ENCODE peak calls at places on chromosome 4, in seven cellular contexts. E is amygdala; B is activated T-cell treated with anti-CD3 and anti-CD28 coated beads, Interleukin-2, amount 50 U/mL, for 1 hour; V is SK-MEL-5; K is EH; F is activated naive CD8-positive, alpha-beta T cell treated with anti-CD3 and anti-CD28 coated beads, Interleukin-2, amount 50 U/mL, for 24 hours; Q is amniotic stem cell. M is an unnamed sample.

GRCh38 chr4:22969314-22969896 is 276.7 kb downstream of the GBA3 start:
- DNase-seq in V (no peak), E (no peak), F (no peak), B (no peak), Q (no peak), K (peak; percentile 67), M (peak; percentile 4)

GRCh38 chr4:150960079-150960478 is 55.0 kb downstream of the LRBA start:
- DNase-seq in B (no peak), K (peak; percentile 48), V (peak; percentile 65), Q (no peak), F (no peak), E (no peak), M (peak; percentile 37)

GRCh38 chr4:186297013-186297645 is 31.1 kb downstream of the F11 start:
- DNase-seq in B (no peak), K (peak; percentile 58), F (no peak), E (no peak), Q (peak; percentile 23), V (peak; percentile 67), M (peak; percentile 70)

GRCh38 chr4:139835006-139835405 is 169.4 kb downstream of the MGST2 start:
- DNase-seq in Q (no peak), E (no peak), V (peak; percentile 48), F (no peak), B (no peak), K (no peak), M (peak; percentile 6)

GRCh38 chr4:153409924-153410501 is 56.1 kb upstream of the TMEM131L start:
- DNase-seq in F (no peak), K (no peak), V (no peak), E (no peak), Q (no peak), B (no peak), M (peak; percentile 16)

GRCh38 chr4:97123573-97123972 is 1019.7 kb downstream of the STPG2 start:
- DNase-seq in E (no peak), Q (no peak), F (no peak), B (no peak), V (no peak), K (no peak), M (no peak)

GRCh38 chr4:41887821-41888699 is 47.2 kb upstream of the TMEM33 start:
- DNase-seq in B (no peak), F (peak; percentile 41), Q (peak; percentile 19), V (peak; percentile 55), K (peak; percentile 54), E (peak; percentile 9), M (peak; percentile 64)

GRCh38 chr4:147423229-147423628 is 57.7 kb upstream of the EDNRA start:
- DNase-seq in F (no peak), V (no peak), B (no peak), K (peak; percentile 12), Q (no peak), E (no peak), M (no peak)

GRCh38 chr4:94813221-94813620 is 55.5 kb downstream of the BMPR1B start:
- DNase-seq in F (no peak), V (no peak), Q (no peak), K (no peak), E (no peak), B (no peak), M (no peak)

GRCh38 chr4:101818362-101818761 is 27.8 kb downstream of the BANK1 start:
- DNase-seq in B (no peak), F (no peak), V (no peak), E (no peak), Q (peak; percentile 2), K (peak; percentile 74), M (peak; percentile 6)

GRCh38 chr4:7105261-7105660 is 37.4 kb upstream of the GRPEL1 start:
- DNase-seq in V (no peak), K (no peak), F (no peak), B (no peak), E (no peak), Q (no peak), M (peak; percentile 7)

GRCh38 chr4:186727977-186728519 is 4.4 kb upstream of the FAT1 start:
- DNase-seq in E (no peak), B (no peak), Q (no peak), K (peak; percentile 73), F (no peak), V (peak; percentile 15), M (no peak)

GRCh38 chr4:159904906-159905305 is 802.0 kb downstream of the RAPGEF2 start:
- DNase-seq in B (no peak), K (no peak), F (no peak), V (no peak), E (no peak), Q (no peak), M (no peak)

GRCh38 chr4:172142331-172142738 is 329.1 kb downstream of the GALNTL6 start:
- DNase-seq in V (no peak), F (no peak), Q (peak; percentile 14), K (peak; percentile 87), E (no peak), B (no peak), M (peak; percentile 22)

GRCh38 chr4:70945046-70945445 is 42.9 kb downstream of the MOB1B start:
- DNase-seq in K (peak; percentile 26), V (no peak), E (no peak), F (no peak), Q (no peak), B (no peak), M (peak; percentile 36)

GRCh38 chr4:101171747-101172146 is 175.6 kb downstream of the PPP3CA start:
- DNase-seq in B (no peak), Q (no peak), V (no peak), E (no peak), F (no peak), K (peak; percentile 71), M (peak; percentile 68)

GRCh38 chr4:212438-213174 is 88.3 kb downstream of the ZNF718 start:
- DNase-seq in B (no peak), F (no peak), K (peak; percentile 41), V (no peak), E (peak; percentile 62), Q (peak; percentile 17), M (peak; percentile 71)

GRCh38 chr4:24470681-24471622 is 113.4 kb downstream of the DHX15 start:
- DNase-seq in B (peak; percentile 33), K (peak; percentile 37), F (peak; percentile 24), V (no peak), Q (peak; percentile 17), E (peak; percentile 27), M (peak; percentile 43)

GRCh38 chr4:182286035-182286434 is 42.8 kb downstream of the TENM3 start:
- DNase-seq in Q (peak; percentile 17), E (no peak), V (no peak), K (peak; percentile 61), B (no peak), F (no peak), M (peak; percentile 54)

GRCh38 chr4:171308661-171309060 is 504.5 kb upstream of the GALNTL6 start:
- DNase-seq in K (no peak), V (no peak), F (no peak), B (no peak), Q (no peak), E (no peak), M (no peak)

GRCh38 chr4:76791479-76791878 is 106.5 kb downstream of the SOWAHB start:
- DNase-seq in E (no peak), B (no peak), F (no peak), Q (no peak), V (no peak), K (no peak), M (no peak)

GRCh38 chr4:122591196-122591595 is 29.7 kb downstream of the IL21 start:
- DNase-seq in K (peak; percentile 11), Q (no peak), V (no peak), B (no peak), F (no peak), E (no peak), M (peak; percentile 28)

GRCh38 chr4:177367336-177367735 is 57.7 kb downstream of the NEIL3 start:
- DNase-seq in F (no peak), V (peak; percentile 35), B (no peak), E (no peak), K (peak; percentile 43), Q (no peak), M (peak; percentile 52)

GRCh38 chr4:24236532-24236931 is 346.7 kb upstream of the PPARGC1A start:
- DNase-seq in E (no peak), B (no peak), F (no peak), Q (no peak), V (no peak), K (no peak), M (peak; percentile 34)

GRCh38 chr4:120918788-120919187 is 3.7 kb downstream of the PRDM5 start:
- DNase-seq in Q (no peak), F (no peak), E (no peak), B (no peak), K (peak; percentile 15), V (no peak), M (peak; percentile 19)

GRCh38 chr4:48777739-48778138 is 2.3 kb downstream of the FRYL start:
- DNase-seq in V (no peak), F (no peak), E (no peak), K (no peak), B (no peak), Q (no peak), M (no peak)

GRCh38 chr4:40718571-40718970 is 31.2 kb upstream of the NSUN7 start:
- DNase-seq in V (no peak), E (no peak), F (no peak), Q (no peak), B (no peak), K (no peak), M (no peak)

GRCh38 chr4:18689308-18689915 is 667.9 kb upstream of the LCORL start:
- DNase-seq in B (no peak), V (peak; percentile 62), E (peak; percentile 14), F (peak; percentile 50), Q (peak; percentile 21), K (peak; percentile 57), M (peak; percentile 66)

GRCh38 chr4:87506974-87507701 is 22.0 kb downstream of the SPARCL1 start:
- DNase-seq in K (peak; percentile 92), B (no peak), F (no peak), Q (peak; percentile 41), E (no peak), V (peak; percentile 9), M (peak; percentile 85)

GRCh38 chr4:99436462-99436861 is 1.3 kb upstream of the ADH7 start:
- DNase-seq in E (no peak), Q (no peak), V (no peak), B (no peak), K (no peak), F (no peak), M (no peak)

GRCh38 chr4:844752-845232 is 18.9 kb upstream of the CPLX1 start:
- DNase-seq in V (no peak), B (no peak), K (no peak), E (no peak), Q (no peak), F (no peak), M (no peak)

GRCh38 chr4:74931386-74931785 is 1.5 kb upstream of the PARM1 start:
- DNase-seq in F (no peak), B (no peak), K (no peak), E (no peak), V (no peak), Q (no peak), M (no peak)

GRCh38 chr4:17241835-17242234 is 270.1 kb downstream of the QDPR start:
- DNase-seq in F (no peak), V (no peak), B (no peak), K (peak; percentile 7), E (no peak), Q (no peak), M (no peak)

GRCh38 chr4:87219648-87220093 is 747 bp downstream of the KLHL8 start:
- DNase-seq in F (peak; percentile 59), E (no peak), Q (no peak), K (peak; percentile 60), V (peak; percentile 45), B (no peak), M (peak; percentile 33)

GRCh38 chr4:146465628-146466027 is 56.1 kb downstream of the SLC10A7 start:
- DNase-seq in V (no peak), F (no peak), Q (no peak), B (no peak), E (no peak), K (no peak), M (no peak)

GRCh38 chr4:25879991-25880641 is 17.3 kb upstream of the SEL1L3 start:
- DNase-seq in Q (no peak), E (no peak), B (no peak), F (no peak), K (no peak), V (no peak), M (peak; percentile 24)